ENCODE peak calls at places on chromosomes 12 and 14, in five cellular contexts. X, L, P, G and C are unnamed samples.
A peak's percentile ranks its signal among the peaks of the same experiment; 100 is the strongest.

GRCh38 chr12:111412007-111412829 is 6.5 kb downstream of the SH2B3 start:
- DNase-seq in G (no peak), X (no peak), L (no peak), P (no peak), C (peak; percentile 51)

GRCh38 chr12:127230843-127231260 is 1036.1 kb upstream of the TMEM132C start:
- DNase-seq in P (no peak), G (no peak), L (peak; percentile 57), X (no peak), C (no peak)

GRCh38 chr12:51971679-51972423 is 20.4 kb downstream of the ACVR1B start:
- DNase-seq in P (no peak), X (no peak), G (no peak), L (no peak), C (peak; percentile 47)

GRCh38 chr14:100107236-100107635 is 42.0 kb downstream of the EVL start:
- DNase-seq in P (no peak), L (no peak), G (no peak), X (no peak), C (no peak)

GRCh38 chr14:92484132-92484823 is 29.3 kb upstream of the RIN3 start:
- DNase-seq in G (no peak), X (no peak), P (no peak), L (no peak), C (no peak)

GRCh38 chr12:101277443-101277842 is 2.5 kb upstream of the UTP20 start:
- DNase-seq in L (no peak), X (no peak), P (no peak), G (no peak), C (no peak)

GRCh38 chr12:113302925-113303640 is 31.8 kb downstream of the SLC8B1 start:
- DNase-seq in X (no peak), P (no peak), G (no peak), L (no peak), C (no peak)

GRCh38 chr14:36619853-36620252 is 37.4 kb upstream of the NKX2-8 start:
- DNase-seq in P (no peak), G (no peak), X (no peak), L (no peak), C (no peak)

GRCh38 chr14:81363746-81364400 is 36.3 kb downstream of the STON2 start:
- DNase-seq in G (no peak), X (no peak), P (no peak), L (no peak), C (no peak)

GRCh38 chr12:20442322-20442721 is 74.0 kb downstream of the PDE3A start:
- DNase-seq in X (no peak), G (no peak), P (no peak), L (no peak), C (no peak)

GRCh38 chr14:93655078-93655750 is 133.1 kb downstream of the PRIMA1 start:
- DNase-seq in L (peak; percentile 58), G (peak; percentile 19), X (no peak), P (peak; percentile 60), C (peak; percentile 22)

GRCh38 chr14:22598099-22598895 is at the start of gene ABHD4:
- DNase-seq in G (peak; percentile 75), X (no peak), L (peak; percentile 65), P (peak; percentile 79), C (peak; percentile 79)

GRCh38 chr14:68208218-68208617 is 388.6 kb downstream of the RAD51B start:
- DNase-seq in P (no peak), G (no peak), X (no peak), L (no peak), C (no peak)

GRCh38 chr12:32270818-32271710 is 128.3 kb upstream of the FGD4 start:
- DNase-seq in G (no peak), X (no peak), P (peak; percentile 24), L (peak; percentile 78), C (peak; percentile 79)

GRCh38 chr14:74875941-74876913 is at the start of gene PROX2:
- DNase-seq in G (no peak), X (no peak), P (no peak), L (no peak), C (peak; percentile 22)

GRCh38 chr14:56143025-56143424 is 24.8 kb downstream of the PELI2 start:
- DNase-seq in P (no peak), L (no peak), X (no peak), G (no peak), C (no peak)

GRCh38 chr14:90399541-90400444 is 3.0 kb downstream of the CALM1 start:
- DNase-seq in P (peak; percentile 83), G (peak; percentile 71), L (peak; percentile 93), X (peak; percentile 68), C (peak; percentile 95)

GRCh38 chr12:2058837-2059236 is 6.0 kb downstream of the CACNA1C start:
- DNase-seq in X (no peak), P (no peak), G (no peak), L (no peak), C (no peak)

GRCh38 chr14:100298551-100299237 is 7.5 kb downstream of the SLC25A29 start:
- DNase-seq in L (no peak), P (no peak), X (no peak), G (no peak), C (no peak)

GRCh38 chr12:4939418-4940023 is 29.8 kb downstream of the KCNA1 start:
- DNase-seq in L (no peak), G (no peak), X (no peak), P (no peak), C (no peak)

GRCh38 chr14:99284254-99285004 is 12.4 kb upstream of the BCL11B start:
- DNase-seq in G (no peak), P (no peak), L (no peak), X (no peak), C (no peak)

GRCh38 chr14:65704850-65705249 is 292.3 kb downstream of the FUT8 start:
- DNase-seq in L (no peak), G (no peak), X (no peak), P (no peak), C (no peak)

GRCh38 chr12:49842519-49843352 is at the start of gene BCDIN3D:
- DNase-seq in G (peak; percentile 90), P (peak; percentile 83), L (peak; percentile 94), X (no peak), C (peak; percentile 91)

GRCh38 chr14:102764220-102764671 is 13.0 kb upstream of the TRAF3 start:
- DNase-seq in P (no peak), X (no peak), L (no peak), G (no peak), C (no peak)

GRCh38 chr12:80352476-80352875 is 91.6 kb upstream of the PTPRQ start:
- DNase-seq in P (no peak), L (no peak), X (no peak), G (no peak), C (no peak)

GRCh38 chr12:110458756-110459155 is 8.6 kb upstream of the ARPC3 start:
- DNase-seq in P (no peak), G (no peak), L (no peak), X (no peak), C (no peak)

GRCh38 chr14:62734831-62735230 is 310.4 kb downstream of the KCNH5 start:
- DNase-seq in G (no peak), P (no peak), L (no peak), X (no peak), C (no peak)

GRCh38 chr12:105445261-105446015 is 114.9 kb downstream of the C12orf75 start:
- DNase-seq in P (peak; percentile 5), G (no peak), L (peak; percentile 40), X (no peak), C (peak; percentile 98)

GRCh38 chr12:131795688-131796410 is 32.3 kb upstream of the MMP17 start:
- DNase-seq in X (no peak), L (no peak), P (no peak), G (no peak), C (no peak)

GRCh38 chr14:68626386-68626785 is 166.5 kb downstream of the ZFP36L1 start:
- DNase-seq in P (no peak), L (no peak), X (no peak), G (no peak), C (no peak)

GRCh38 chr12:130765186-130765659 is 49.1 kb upstream of the RIMBP2 start:
- DNase-seq in L (peak; percentile 69), P (no peak), X (no peak), G (no peak), C (peak; percentile 8)

DNA sequence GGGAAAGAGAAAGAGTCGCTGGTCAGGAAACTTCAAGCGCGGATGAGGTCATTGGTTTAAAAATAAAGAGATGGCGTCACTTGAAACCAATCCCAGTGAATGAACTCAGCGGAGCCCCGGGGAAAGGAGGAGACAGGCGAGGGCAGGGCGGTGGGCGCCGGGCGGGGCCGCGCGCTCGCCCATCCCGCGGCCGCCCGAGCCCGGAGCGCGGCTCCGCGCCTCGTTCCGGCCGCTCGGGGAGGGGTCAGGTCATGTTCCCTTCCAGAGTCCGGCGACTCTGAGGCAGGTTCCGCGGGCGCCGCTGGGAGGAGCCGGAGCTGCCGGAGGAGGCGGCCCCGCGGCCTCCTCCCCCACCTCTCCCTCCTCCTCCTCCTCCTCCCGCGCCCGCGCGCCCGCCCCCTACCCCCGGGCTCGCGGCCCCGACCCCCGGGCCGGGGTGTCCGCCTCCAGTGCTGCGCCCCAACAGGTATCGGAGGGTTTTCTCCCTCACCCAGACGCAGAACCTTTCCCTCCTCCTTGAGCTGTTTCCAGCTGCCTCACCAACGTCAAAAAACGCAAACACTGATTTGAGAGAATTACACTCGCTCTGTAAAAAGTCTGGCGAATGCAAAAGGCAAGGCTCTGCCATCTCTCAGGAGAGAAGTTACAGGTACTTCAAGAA is at the start of gene DUSP16:
- DNase-seq in X (peak; percentile 73), P (peak; percentile 96), G (peak; percentile 82), L (peak; percentile 95), C (peak; percentile 95)
- TF ChIP-seq POLR2A in X (peak; percentile 70), P (peak; percentile 64), G (no peak), L (peak; percentile 44), C (peak; percentile 56)

GRCh38 chr14:47186491-47186890 is 488.9 kb downstream of the MDGA2 start:
- DNase-seq in G (no peak), L (no peak), P (no peak), X (no peak), C (peak; percentile 79)
- TF ChIP-seq JUN in G (no peak), L (no peak), P (no peak), X (no peak), C (peak; percentile 70)

GRCh38 chr12:76462668-76463224 is 96.8 kb downstream of the OSBPL8 start:
- DNase-seq in L (no peak), G (no peak), P (peak; percentile 16), X (no peak), C (no peak)
- H3K4me1 ChIP-seq in L (peaks cover 7% of the 10 kb centered on the region), G (no peaks in the 10 kb centered on the region), P (peaks cover 8% of the 10 kb centered on the region), X (no peaks in the 10 kb centered on the region), C (no peaks in the 10 kb centered on the region)

DNA sequence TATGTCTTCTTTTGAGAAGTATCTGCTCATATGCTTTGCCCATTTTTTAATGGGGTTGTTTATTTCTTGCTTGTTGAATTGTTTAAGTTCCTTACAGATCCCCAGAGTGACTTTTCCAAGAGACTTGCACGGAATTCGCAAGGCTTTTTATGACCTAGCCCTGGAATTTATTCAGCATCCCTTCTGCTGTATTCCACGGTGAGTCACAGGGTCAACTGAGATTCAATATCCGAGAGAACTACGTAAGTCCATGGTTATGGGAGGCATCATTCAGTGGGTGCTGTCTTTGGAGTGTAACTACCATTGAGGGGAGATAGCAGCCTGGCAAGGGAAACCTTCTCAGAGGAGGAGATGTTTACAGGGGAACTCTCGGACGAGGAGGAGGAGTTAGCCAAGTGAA is 20.9 kb upstream of the GPRC5A start:
- DNase-seq in P (peak; percentile 29), L (peak; percentile 99), X (no peak), G (no peak), C (peak; percentile 84)
- TF ChIP-seq POLR2A in P (no peak), L (no peak), X (no peak), G (no peak), C (no peak)

GRCh38 chr12:39103552-39104165 is 198.3 kb upstream of the CPNE8 start:
- DNase-seq in X (no peak), P (peak; percentile 59), L (peak; percentile 75), G (peak; percentile 41), C (peak; percentile 53)
- TF ChIP-seq JUN in X (no peak), P (no peak), L (no peak), G (no peak), C (no peak)

GRCh38 chr12:123388948-123389559 is 5.1 kb downstream of the KMT5A start:
- DNase-seq in X (no peak), P (no peak), G (peak; percentile 67), L (no peak), C (no peak)
- H3K4me1 ChIP-seq in X (no peaks in the 10 kb centered on the region), P (peaks cover 48% of the 10 kb centered on the region), G (peaks cover 36% of the 10 kb centered on the region), L (peaks cover 28% of the 10 kb centered on the region), C (peaks cover 36% of the 10 kb centered on the region)